ENCODE peak calls at places on chromosomes 7 and 10, in five cellular contexts. One of them, this sample, is unnamed.

GRCh38 chr10:69960606-69961167 is 92.0 kb upstream of the MACROH2A2 start:
- DNase-seq in A549: no peak
- DNase-seq in stomach: no peak
- DNase-seq in K562: no peak
- DNase-seq in IMR-90: no peak
- DNase-seq in this sample: no peak

GRCh38 chr7:127819975-127820778 is 168.2 kb downstream of the SND1 start:
- DNase-seq in A549: no peak
- DNase-seq in stomach: no peak
- DNase-seq in K562: peak; percentile 61
- DNase-seq in IMR-90: peak; percentile 70
- DNase-seq in this sample: no peak

GRCh38 chr7:120949393-120949799 is 1.2 kb upstream of the ING3 start:
- DNase-seq in A549: no peak
- DNase-seq in stomach: no peak
- DNase-seq in K562: no peak
- DNase-seq in IMR-90: no peak
- DNase-seq in this sample: no peak

GRCh38 chr7:46449743-46450142 is 528.7 kb upstream of the IGFBP3 start:
- DNase-seq in A549: no peak
- DNase-seq in stomach: no peak
- DNase-seq in K562: no peak
- DNase-seq in IMR-90: no peak
- DNase-seq in this sample: no peak

GRCh38 chr10:48209246-48209645 is 65.2 kb downstream of the FRMPD2 start:
- DNase-seq in A549: no peak
- DNase-seq in stomach: no peak
- DNase-seq in K562: no peak
- DNase-seq in IMR-90: peak; percentile 5
- DNase-seq in this sample: no peak

GRCh38 chr7:149202831-149203231 is 7.5 kb downstream of the ZNF282 start:
- DNase-seq in A549: no peak
- DNase-seq in stomach: no peak
- DNase-seq in K562: no peak
- DNase-seq in IMR-90: peak; percentile 31
- DNase-seq in this sample: no peak

GRCh38 chr7:90488220-90488619 is 18.8 kb downstream of the PTTG1IP2 start:
- DNase-seq in A549: no peak
- DNase-seq in stomach: no peak
- DNase-seq in K562: no peak
- DNase-seq in IMR-90: no peak
- DNase-seq in this sample: no peak

GRCh38 chr7:66952343-66953043 is 31.5 kb downstream of the TMEM248 start:
- DNase-seq in A549: peak; percentile 85
- DNase-seq in stomach: no peak
- DNase-seq in K562: no peak
- DNase-seq in IMR-90: peak; percentile 77
- DNase-seq in this sample: no peak

GRCh38 chr7:2195403-2196246 is 37.1 kb downstream of the MAD1L1 start:
- DNase-seq in A549: no peak
- DNase-seq in stomach: peak; percentile 60
- DNase-seq in K562: peak; percentile 33
- DNase-seq in IMR-90: no peak
- DNase-seq in this sample: no peak

GRCh38 chr10:89669985-89670384 is 24.9 kb upstream of the PANK1 start:
- DNase-seq in A549: no peak
- DNase-seq in stomach: no peak
- DNase-seq in K562: no peak
- DNase-seq in IMR-90: no peak
- DNase-seq in this sample: no peak

GRCh38 chr10:51176976-51177690 is 102.8 kb downstream of the PRKG1 start:
- DNase-seq in A549: no peak
- DNase-seq in stomach: no peak
- DNase-seq in K562: no peak
- DNase-seq in IMR-90: peak; percentile 77
- DNase-seq in this sample: no peak

GRCh38 chr7:44486693-44487092 is 3.8 kb downstream of the NUDCD3 start:
- DNase-seq in A549: peak; percentile 18
- DNase-seq in stomach: peak; percentile 28
- DNase-seq in K562: no peak
- DNase-seq in IMR-90: peak; percentile 49
- DNase-seq in this sample: no peak

GRCh38 chr10:50992972-50993766 is 81.1 kb upstream of the PRKG1 start:
- DNase-seq in A549: no peak
- DNase-seq in stomach: no peak
- DNase-seq in K562: no peak
- DNase-seq in IMR-90: peak; percentile 88
- DNase-seq in this sample: peak; percentile 44

GRCh38 chr10:27223964-27224363 is 16.6 kb downstream of the ACBD5 start:
- DNase-seq in A549: peak; percentile 73
- DNase-seq in stomach: peak; percentile 60
- DNase-seq in K562: peak; percentile 12
- DNase-seq in IMR-90: peak; percentile 26
- DNase-seq in this sample: peak; percentile 27

GRCh38 chr10:28790146-28790545 is 112.8 kb downstream of the BAMBI start:
- DNase-seq in A549: no peak
- DNase-seq in stomach: no peak
- DNase-seq in K562: no peak
- DNase-seq in IMR-90: no peak
- DNase-seq in this sample: no peak

GRCh38 chr7:53119514-53119933 is 84.1 kb downstream of the POM121L12 start:
- DNase-seq in A549: no peak
- DNase-seq in stomach: no peak
- DNase-seq in K562: no peak
- DNase-seq in IMR-90: no peak
- DNase-seq in this sample: no peak

GRCh38 chr7:38311329-38311937 is 38.0 kb upstream of the TARP start:
- DNase-seq in A549: peak; percentile 51
- DNase-seq in stomach: no peak
- DNase-seq in K562: peak; percentile 77
- DNase-seq in IMR-90: no peak
- DNase-seq in this sample: no peak
- TF ChIP-seq POLR2A in A549: peak; percentile 68
- TF ChIP-seq POLR2A in stomach: no peak
- TF ChIP-seq POLR2A in K562: peak; percentile 87
- TF ChIP-seq POLR2A in IMR-90: no peak
- TF ChIP-seq POLR2A in this sample: no peak

GRCh38 chr7:29145553-29146081 is 720 bp downstream of the CPVL start:
- DNase-seq in A549: no peak
- DNase-seq in stomach: no peak
- DNase-seq in K562: no peak
- DNase-seq in IMR-90: no peak
- DNase-seq in this sample: no peak
- H3K27ac ChIP-seq in A549: no peak overlapping the region
- H3K27ac ChIP-seq in stomach: peak overlapping the region; percentile 40
- H3K27ac ChIP-seq in K562: no peak overlapping the region
- H3K27ac ChIP-seq in IMR-90: no peak overlapping the region
- H3K27ac ChIP-seq in this sample: no peak overlapping the region

GRCh38 chr10:35090162-35090954 is at the start of gene CUL2:
- DNase-seq in A549: peak; percentile 96
- DNase-seq in stomach: peak; percentile 92
- DNase-seq in K562: peak; percentile 93
- DNase-seq in IMR-90: peak; percentile 96
- DNase-seq in this sample: peak; percentile 94
- TF ChIP-seq POLR2A in A549: peak; percentile 28
- TF ChIP-seq POLR2A in stomach: no peak
- TF ChIP-seq POLR2A in K562: no peak
- TF ChIP-seq POLR2A in IMR-90: no peak
- TF ChIP-seq POLR2A in this sample: no peak

GRCh38 chr10:91023708-91024438 is 103.0 kb upstream of the ANKRD1 start:
- DNase-seq in A549: no peak
- DNase-seq in stomach: no peak
- DNase-seq in K562: no peak
- DNase-seq in IMR-90: no peak
- DNase-seq in this sample: no peak

GRCh38 chr10:91024541-91024940 is 103.7 kb upstream of the ANKRD1 start:
- DNase-seq in A549: no peak
- DNase-seq in stomach: no peak
- DNase-seq in K562: no peak
- DNase-seq in IMR-90: no peak
- DNase-seq in this sample: no peak

GRCh38 chr10:91017202-91017601 is 96.3 kb upstream of the ANKRD1 start:
- DNase-seq in A549: no peak
- DNase-seq in stomach: no peak
- DNase-seq in K562: no peak
- DNase-seq in IMR-90: no peak
- DNase-seq in this sample: no peak

GRCh38 chr10:91022390-91022789 is 101.5 kb upstream of the ANKRD1 start:
- DNase-seq in A549: no peak
- DNase-seq in stomach: no peak
- DNase-seq in K562: no peak
- DNase-seq in IMR-90: no peak
- DNase-seq in this sample: no peak

DNA sequence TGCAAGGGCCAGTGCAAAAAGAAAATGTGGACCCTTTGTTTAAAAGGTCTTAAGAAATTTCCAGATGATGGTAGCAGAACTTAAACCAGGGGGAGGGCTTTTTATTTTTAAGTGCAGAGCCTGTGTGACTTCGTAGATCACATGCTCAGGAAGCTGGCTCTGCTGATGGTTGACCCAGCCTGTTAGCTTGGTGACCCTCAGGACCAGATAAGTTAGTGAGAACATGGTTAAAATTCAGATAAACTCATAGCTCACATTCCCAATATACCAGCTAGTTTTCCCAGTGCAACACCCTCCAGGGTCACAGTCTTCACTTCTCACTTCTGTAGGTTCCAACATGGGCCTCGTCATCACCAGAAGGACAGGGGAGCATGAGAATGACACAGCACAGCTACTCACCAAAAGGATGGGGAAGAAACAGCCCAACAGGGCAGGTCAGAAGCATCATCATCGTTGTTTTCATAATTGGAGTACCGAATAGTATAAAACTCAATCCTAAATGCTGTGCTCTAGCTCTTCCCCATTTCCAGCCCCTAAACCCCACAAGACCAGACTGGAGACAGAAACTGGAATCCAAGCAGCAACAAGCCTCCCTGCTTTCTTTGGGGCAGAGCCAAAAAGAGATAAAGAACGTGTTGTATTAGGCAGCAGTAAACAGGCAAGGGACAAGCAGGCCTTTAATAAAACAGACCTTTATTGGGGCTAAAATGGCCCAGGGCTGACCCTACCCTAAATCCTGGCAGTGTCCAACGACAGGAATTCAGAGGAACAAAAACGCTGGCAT is 102.2 kb upstream of the ANKRD1 start:
- DNase-seq in A549: no peak
- DNase-seq in stomach: no peak
- DNase-seq in K562: no peak
- DNase-seq in IMR-90: no peak
- DNase-seq in this sample: no peak
- H3K27ac ChIP-seq in A549: no peak overlapping the region
- H3K27ac ChIP-seq in stomach: no peak overlapping the region
- H3K27ac ChIP-seq in K562: no peak overlapping the region
- H3K27ac ChIP-seq in IMR-90: no peak overlapping the region
- H3K27ac ChIP-seq in this sample: no peak overlapping the region

DNA sequence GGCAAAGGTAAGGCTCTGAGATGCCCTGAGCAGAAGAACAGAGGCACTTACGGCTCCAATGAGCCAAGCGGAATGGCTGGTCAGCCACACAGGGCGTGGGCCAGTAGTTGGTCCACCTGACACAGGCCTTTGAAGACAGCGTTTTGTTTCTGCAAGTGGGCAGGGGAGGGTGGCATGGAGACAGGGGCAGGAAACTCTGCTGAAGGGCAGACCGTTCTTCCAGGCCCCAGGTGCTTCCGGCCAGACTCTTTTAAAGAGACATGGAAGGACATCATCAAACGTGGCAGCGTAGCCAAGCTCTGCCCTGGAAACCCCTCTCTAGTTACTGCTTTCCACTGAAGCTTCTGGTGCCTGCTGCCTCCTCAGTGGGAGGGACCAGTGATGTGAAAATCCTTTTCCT is 77.5 kb upstream of the KMT2E start:
- DNase-seq in A549: no peak
- DNase-seq in stomach: no peak
- DNase-seq in K562: no peak
- DNase-seq in IMR-90: no peak
- DNase-seq in this sample: no peak
- TF ChIP-seq POLR2A in A549: no peak
- TF ChIP-seq POLR2A in stomach: no peak
- TF ChIP-seq POLR2A in K562: no peak
- TF ChIP-seq POLR2A in IMR-90: no peak
- TF ChIP-seq POLR2A in this sample: no peak

DNA sequence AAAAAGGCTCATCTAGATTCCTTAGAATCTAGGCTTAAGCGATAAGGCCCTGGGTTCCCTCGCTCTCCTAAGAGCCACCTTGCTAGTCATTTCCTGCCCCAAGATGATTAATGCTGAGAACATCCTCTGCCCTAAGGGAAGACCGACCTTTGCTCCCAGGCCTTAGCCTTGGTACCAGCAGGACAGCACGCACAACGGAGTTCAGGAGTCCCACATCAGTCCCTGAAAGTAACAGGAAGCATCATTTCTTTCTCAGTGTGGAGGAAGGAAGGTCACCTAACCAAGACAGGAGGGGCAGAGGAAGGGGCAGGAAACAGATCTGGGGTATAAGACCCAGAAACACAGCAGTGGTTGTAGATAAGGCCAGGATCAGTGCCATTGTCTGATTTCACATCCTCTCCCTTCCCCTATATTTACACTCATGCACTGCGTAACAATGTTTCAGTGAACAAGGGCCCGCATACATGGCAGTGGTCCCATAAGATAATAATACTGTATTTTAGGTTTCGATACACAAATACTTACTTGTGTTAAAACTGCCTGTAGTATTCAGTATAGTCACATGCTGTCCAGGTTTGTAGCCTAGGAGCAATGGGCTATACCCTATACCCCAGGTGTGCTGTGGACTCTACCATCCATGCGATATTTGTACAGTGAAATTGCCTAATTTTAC is 8.1 kb upstream of the FAM107B start:
- DNase-seq in A549: peak; percentile 98
- DNase-seq in stomach: no peak
- DNase-seq in K562: no peak
- DNase-seq in IMR-90: no peak
- DNase-seq in this sample: no peak
- H3K27ac ChIP-seq in A549: peak overlapping the region; percentile 92
- H3K27ac ChIP-seq in stomach: peak overlapping the region; percentile 4
- H3K27ac ChIP-seq in K562: no peak overlapping the region
- H3K27ac ChIP-seq in IMR-90: no peak overlapping the region
- H3K27ac ChIP-seq in this sample: no peak overlapping the region

GRCh38 chr7:55396386-55396785 is 31.2 kb downstream of the LANCL2 start:
- DNase-seq in A549: no peak
- DNase-seq in stomach: no peak
- DNase-seq in K562: no peak
- DNase-seq in IMR-90: no peak
- DNase-seq in this sample: no peak

GRCh38 chr7:55405856-55406541 is 40.9 kb downstream of the LANCL2 start:
- DNase-seq in A549: no peak
- DNase-seq in stomach: peak; percentile 41
- DNase-seq in K562: no peak
- DNase-seq in IMR-90: no peak
- DNase-seq in this sample: peak; percentile 22

GRCh38 chr7:55397617-55398016 is 32.5 kb downstream of the LANCL2 start:
- DNase-seq in A549: no peak
- DNase-seq in stomach: no peak
- DNase-seq in K562: no peak
- DNase-seq in IMR-90: no peak
- DNase-seq in this sample: no peak

DNA sequence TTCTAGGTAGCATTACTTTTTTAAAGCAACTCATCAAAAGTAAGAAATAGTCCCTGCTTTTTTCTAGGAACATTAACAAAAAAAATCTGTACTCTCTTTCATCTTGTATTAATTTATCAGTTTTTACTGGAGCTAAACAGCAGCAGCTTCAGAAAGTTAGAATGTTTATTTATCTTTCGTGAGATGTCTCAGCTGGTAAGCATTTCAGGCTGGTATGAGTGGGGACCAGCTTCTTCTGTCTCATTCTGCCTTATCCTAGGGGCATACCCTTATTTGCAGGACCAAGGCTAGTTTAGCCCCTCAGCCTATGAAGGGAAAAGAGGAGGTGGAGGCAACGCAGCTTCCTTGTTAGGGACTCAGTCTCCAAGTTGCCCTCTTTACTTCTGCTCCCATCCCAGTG is 35.1 kb downstream of the LANCL2 start:
- DNase-seq in A549: no peak
- DNase-seq in stomach: no peak
- DNase-seq in K562: no peak
- DNase-seq in IMR-90: peak; percentile 64
- DNase-seq in this sample: no peak
- TF ChIP-seq POLR2A in A549: no peak
- TF ChIP-seq POLR2A in stomach: no peak
- TF ChIP-seq POLR2A in K562: no peak
- TF ChIP-seq POLR2A in IMR-90: no peak
- TF ChIP-seq POLR2A in this sample: no peak